ENCODE peak calls at places on chromosome 12, in four cellular contexts. N is foreskin fibroblast, H is pancreas, Q is AG04450. W is an unnamed sample.

GRCh38 chr12:132479938-132480619 is 9.9 kb upstream of the FBRSL1 start:
- DNase-seq in N (no peak), H (no peak), Q (no peak), W (no peak)

GRCh38 chr12:94309348-94309747 is 150.3 kb downstream of the CEP83 start:
- DNase-seq in N (no peak), H (no peak), Q (no peak), W (no peak)

GRCh38 chr12:121811434-121812319 is 7.9 kb downstream of the SETD1B start:
- DNase-seq in N (peak), H (peak), Q (no peak), W (no peak)

GRCh38 chr12:108768591-108769500 is 37.5 kb upstream of the CORO1C start:
- DNase-seq in N (no peak), H (peak), Q (no peak), W (no peak)

GRCh38 chr12:126742326-126742725 is 1524.6 kb upstream of the TMEM132C start:
- DNase-seq in N (no peak), H (no peak), Q (no peak), W (no peak)

GRCh38 chr12:93127582-93128331 is 198.7 kb upstream of the EEA1 start:
- DNase-seq in N (peak), H (peak), Q (peak), W (no peak)

GRCh38 chr12:110100315-110100970 is 23.7 kb upstream of the IFT81 start:
- DNase-seq in N (peak), H (peak), Q (peak), W (no peak)

GRCh38 chr12:4252595-4252994 is 21.0 kb upstream of the CCND2 start:
- DNase-seq in N (no peak), H (no peak), Q (no peak), W (no peak)

GRCh38 chr12:109433618-109434017 is 43.5 kb downstream of the KCTD10 start:
- DNase-seq in N (no peak), H (no peak), Q (no peak), W (no peak)

GRCh38 chr12:12327802-12328201 is 22.2 kb downstream of the MANSC1 start:
- DNase-seq in N (no peak), H (no peak), Q (no peak), W (no peak)

GRCh38 chr12:117189725-117190209 is 503 bp downstream of the FBXO21 start:
- DNase-seq in N (peak), H (peak), Q (no peak), W (no peak)

GRCh38 chr12:50825372-50825838 is 17.3 kb upstream of the TMPRSS12 start:
- DNase-seq in N (peak), H (peak), Q (peak), W (peak)

GRCh38 chr12:19482551-19483109 is 43.3 kb downstream of the AEBP2 start:
- DNase-seq in N (no peak), H (no peak), Q (no peak), W (no peak)

GRCh38 chr12:9925746-9926393 is 6.3 kb downstream of the CLEC2A start:
- DNase-seq in N (no peak), H (no peak), Q (peak), W (peak)

GRCh38 chr12:49967777-49968250 is 4.9 kb upstream of the AQP6 start:
- DNase-seq in N (no peak), H (no peak), Q (no peak), W (no peak)

GRCh38 chr12:41333988-41334387 is 145.9 kb downstream of the PDZRN4 start:
- DNase-seq in N (no peak), H (no peak), Q (no peak), W (no peak)

GRCh38 chr12:1527789-1528188 is 66.6 kb downstream of the FBXL14 start:
- DNase-seq in N (peak), H (no peak), Q (no peak), W (no peak)

GRCh38 chr12:3777206-3777809 is 24.4 kb upstream of the CRACR2A start:
- DNase-seq in N (no peak), H (no peak), Q (peak), W (no peak)

GRCh38 chr12:11753826-11754225 is 104.4 kb downstream of the ETV6 start:
- DNase-seq in N (no peak), H (no peak), Q (no peak), W (no peak)

GRCh38 chr12:25436206-25436912 is 116.7 kb downstream of the LMNTD1 start:
- DNase-seq in N (peak), H (peak), Q (peak), W (peak)
- H3K4me3 ChIP-seq in N (peak), H (no peak), Q (peak), W (no peak)

DNA sequence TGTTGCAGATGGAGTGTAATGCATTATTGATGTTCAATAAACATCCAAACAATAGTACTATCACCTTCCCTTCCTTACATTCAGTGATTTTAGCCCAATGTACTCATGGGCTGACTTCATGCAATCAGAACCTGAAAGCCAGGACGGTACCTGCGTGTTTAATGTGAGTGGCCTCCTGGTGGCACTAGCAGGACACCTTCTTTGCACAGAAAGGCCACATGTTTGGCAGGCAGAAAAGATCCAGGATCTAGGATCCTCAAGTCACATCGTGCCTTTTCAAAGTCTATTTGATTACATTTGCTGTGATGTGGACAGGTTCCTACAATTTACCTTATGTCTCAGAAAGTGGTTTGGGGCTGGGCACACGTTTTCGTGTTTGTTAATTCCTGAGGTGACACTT is 82.9 kb downstream of the NEDD1 start:
- DNase-seq in N (no peak), H (no peak), Q (no peak), W (no peak)
- TF ChIP-seq CTCF in N (no peak), H (no peak), Q (no peak), W (peak)

DNA sequence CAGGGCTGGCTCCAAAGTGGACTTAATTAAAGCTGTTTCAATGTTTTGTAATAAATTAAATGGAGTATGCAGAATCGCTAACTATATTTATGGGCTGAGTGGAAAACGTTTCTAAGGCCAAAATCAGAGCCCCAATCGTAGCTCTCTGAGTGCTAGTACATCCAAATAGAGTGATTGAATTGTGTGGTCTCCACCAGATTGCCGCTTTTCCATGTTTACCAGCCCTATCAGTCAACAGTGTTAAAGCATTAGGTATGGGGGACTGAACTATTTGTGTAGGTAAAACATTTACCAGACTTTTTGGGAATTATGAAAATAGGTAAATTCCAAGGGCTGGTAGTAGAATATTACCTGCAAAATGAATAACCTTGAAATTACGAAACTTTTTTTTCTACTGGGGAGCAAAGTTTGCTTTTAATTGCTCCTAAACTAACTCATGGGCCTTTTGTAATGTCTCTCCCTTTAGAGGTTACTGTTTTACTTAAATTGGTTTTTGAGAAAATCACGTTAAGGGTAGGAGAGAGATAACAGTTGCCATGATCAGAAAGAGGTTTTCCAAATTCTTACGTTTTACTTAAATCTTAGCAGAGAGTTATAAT is 28.0 kb upstream of the METAP2 start:
- DNase-seq in N (no peak), H (no peak), Q (no peak), W (no peak)
- H3K4me3 ChIP-seq in N (no peak), H (no peak), Q (no peak), W (no peak)

DNA sequence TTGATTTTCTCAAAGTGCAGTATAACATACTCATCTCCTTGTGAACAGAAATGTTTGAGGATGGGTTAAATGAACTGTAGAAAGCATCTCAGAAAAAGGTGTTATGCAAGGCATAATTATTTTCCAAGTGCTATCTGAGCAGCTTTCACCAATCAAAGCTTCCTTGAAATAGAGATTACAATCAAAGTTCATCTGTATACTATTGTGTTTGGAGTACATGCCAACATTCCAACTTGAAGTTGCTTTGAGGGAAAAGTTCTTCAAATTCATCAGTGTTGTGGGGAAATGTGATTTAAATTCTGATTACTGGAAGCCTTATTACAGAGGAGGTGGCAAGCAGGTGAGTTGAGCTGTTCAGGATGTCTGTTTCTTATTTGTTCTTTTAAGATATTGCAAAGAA is 68.2 kb downstream of the TMTC2 start:
- DNase-seq in N (no peak), H (no peak), Q (no peak), W (peak)
- TF ChIP-seq CTCF in N (no peak), H (no peak), Q (no peak), W (no peak)

GRCh38 chr12:79835377-79835843 is 99.5 kb downstream of the PPP1R12A start:
- DNase-seq in N (no peak), H (no peak), Q (no peak), W (no peak)
- H3K4me3 ChIP-seq in N (no peak), H (no peak), Q (no peak), W (no peak)

GRCh38 chr12:6684609-6685008 is 4.6 kb downstream of the ZNF384 start:
- DNase-seq in N (no peak), H (no peak), Q (no peak), W (no peak)
- TF ChIP-seq CTCF in N (peak), H (no peak), Q (peak), W (peak)

GRCh38 chr12:124992874-124993567 is 424 bp upstream of the BRI3BP start:
- DNase-seq in N (peak), H (peak), Q (no peak), W (no peak)

GRCh38 chr12:124994435-124994975 is 1.1 kb downstream of the BRI3BP start:
- DNase-seq in N (no peak), H (no peak), Q (no peak), W (no peak)

GRCh38 chr12:124993568-124994434 is at the start of gene BRI3BP:
- DNase-seq in N (peak), H (peak), Q (no peak), W (no peak)

GRCh38 chr12:124998705-124999104 is 5.3 kb downstream of the BRI3BP start:
- DNase-seq in N (no peak), H (no peak), Q (no peak), W (no peak)

GRCh38 chr12:124995200-124995961 is 1.9 kb downstream of the BRI3BP start:
- DNase-seq in N (no peak), H (no peak), Q (no peak), W (no peak)
- H3K4me3 ChIP-seq in N (no peak), H (no peak), Q (peak), W (no peak)

GRCh38 chr12:70365648-70366518 is at the start of gene KCNMB4:
- DNase-seq in N (peak), H (peak), Q (no peak), W (no peak)
- TF ChIP-seq CTCF in N (no peak), H (no peak), Q (no peak), W (no peak)

DNA sequence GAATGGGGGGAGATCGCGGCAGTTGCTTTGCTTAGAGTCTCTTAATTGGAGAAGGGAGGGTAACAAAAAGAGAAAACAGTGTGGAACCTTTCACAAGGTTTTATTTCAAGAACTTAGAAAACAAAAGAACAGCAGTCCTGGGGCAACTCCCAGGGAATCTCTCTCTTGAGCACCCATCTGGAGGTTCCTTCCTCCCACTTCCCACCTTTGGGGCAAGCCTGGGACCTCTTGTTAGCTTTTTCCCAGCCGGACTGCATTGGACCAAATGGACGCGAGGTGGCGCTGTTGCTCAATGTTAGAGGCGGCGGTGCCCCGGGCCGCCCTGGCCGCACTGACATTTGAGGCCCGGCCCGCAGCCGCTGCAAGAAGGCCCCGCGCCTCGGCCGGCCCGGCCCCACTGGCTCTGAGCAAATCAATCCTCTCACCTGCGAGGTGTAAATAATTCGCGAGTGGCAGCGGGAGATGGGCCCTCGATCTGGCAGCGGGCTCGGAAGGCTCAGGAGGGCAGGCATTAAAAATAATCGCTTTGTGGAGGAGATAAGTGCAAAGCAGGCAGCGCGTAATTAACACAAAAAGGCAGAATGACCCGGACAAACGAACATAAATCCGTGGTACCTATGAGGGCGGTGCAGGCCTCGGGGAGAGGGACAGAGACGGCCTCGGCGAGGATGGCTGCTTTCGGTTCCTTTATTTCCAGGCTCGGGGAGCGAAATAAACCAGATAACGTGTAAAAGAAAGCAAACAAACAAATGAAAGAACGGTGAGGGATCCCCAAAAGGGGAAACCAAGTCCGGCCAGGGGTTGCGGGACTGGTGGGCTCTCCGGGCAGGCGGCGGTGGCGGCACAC is 2.7 kb upstream of the HOXC8 start:
- DNase-seq in N (peak), H (peak), Q (peak), W (no peak)
- H3K4me3 ChIP-seq in N (no peak), H (no peak), Q (peak), W (no peak)